ENCODE peak calls at places on chromosomes 4 and X, in six cellular contexts. U is A673, F is Caco-2, K is cardiac muscle cell, H is pancreas, O is AG09309. T is an unnamed sample.

GRCh38 chr4:101806914-101807313 is 16.4 kb downstream of the BANK1 start:
- DNase-seq in K (no peak), F (no peak), H (no peak), O (no peak), U (peak; percentile 22), T (no peak)

GRCh38 chr4:8589831-8590545 is 2.6 kb upstream of the CPZ start:
- DNase-seq in K (no peak), F (no peak), O (peak; percentile 63), H (no peak), U (no peak), T (no peak)

GRCh38 chrX:66684196-66684595 is 45.3 kb upstream of the EDA2R start:
- DNase-seq in U (no peak), O (no peak), K (no peak), F (no peak), H (no peak), T (no peak)

GRCh38 chr4:185931986-185932385 is 120.0 kb upstream of the SORBS2 start:
- DNase-seq in F (no peak), K (no peak), U (no peak), O (no peak), H (no peak), T (no peak)

GRCh38 chr4:147360301-147360700 is 120.6 kb upstream of the EDNRA start:
- DNase-seq in O (peak; percentile 61), H (no peak), K (no peak), F (no peak), U (peak; percentile 15), T (peak; percentile 87)

GRCh38 chr4:1516261-1516660 is 110.0 kb upstream of the NKX1-1 start:
- DNase-seq in F (no peak), K (no peak), U (no peak), H (no peak), O (no peak), T (no peak)

GRCh38 chrX:119273807-119274192 is 37.7 kb downstream of the PGRMC1 start:
- DNase-seq in O (no peak), H (no peak), F (no peak), K (no peak), U (no peak), T (no peak)

GRCh38 chrX:118702741-118703140 is 24.7 kb upstream of the IL13RA1 start:
- DNase-seq in O (no peak), K (no peak), F (no peak), H (no peak), U (no peak), T (no peak)

GRCh38 chrX:69093960-69094935 is 71.0 kb downstream of the PJA1 start:
- DNase-seq in K (peak; percentile 78), F (peak; percentile 56), H (peak; percentile 25), O (peak; percentile 14), U (peak; percentile 81), T (peak; percentile 43)

GRCh38 chr4:167956676-167957075 is 135.7 kb upstream of the ANXA10 start:
- DNase-seq in K (no peak), H (no peak), F (no peak), U (no peak), O (no peak), T (peak; percentile 28)

GRCh38 chrX:22202251-22202650 is 70.5 kb upstream of the CBLL2 start:
- DNase-seq in K (no peak), F (no peak), O (no peak), U (no peak), H (no peak), T (no peak)

GRCh38 chr4:169582706-169583105 is 29.7 kb downstream of the NEK1 start:
- DNase-seq in O (no peak), H (no peak), K (no peak), F (no peak), U (no peak), T (peak; percentile 48)

GRCh38 chr4:65381648-65382047 is 288.6 kb downstream of the EPHA5 start:
- DNase-seq in K (no peak), F (no peak), O (no peak), H (no peak), U (no peak), T (no peak)

GRCh38 chr4:152690706-152691651 is 11.2 kb upstream of the TMEM154 start:
- DNase-seq in O (no peak), K (no peak), F (no peak), U (no peak), H (no peak), T (no peak)

GRCh38 chr4:10458190-10458589 is 964 bp upstream of the ZNF518B start:
- DNase-seq in K (no peak), H (no peak), O (no peak), F (no peak), U (no peak), T (no peak)

GRCh38 chr4:186722856-186723206 is 825 bp downstream of the FAT1 start:
- DNase-seq in U (no peak), O (no peak), K (no peak), H (no peak), F (no peak), T (no peak)

GRCh38 chr4:20878806-20879205 is 178.5 kb downstream of the PACRGL start:
- DNase-seq in K (peak; percentile 1), U (peak; percentile 15), H (no peak), F (no peak), O (no peak), T (no peak)

GRCh38 chrX:55007633-55008032 is 7.5 kb downstream of the APEX2 start:
- DNase-seq in H (peak; percentile 26), U (no peak), K (no peak), F (peak; percentile 46), O (peak; percentile 3), T (peak; percentile 9)

GRCh38 chr4:38023347-38024202 is 63.4 kb downstream of the PTTG2 start:
- DNase-seq in F (no peak), K (no peak), O (no peak), H (no peak), U (no peak), T (no peak)

GRCh38 chrX:49197543-49198087 is 2.4 kb downstream of the SYP start:
- DNase-seq in F (no peak), K (no peak), U (no peak), H (no peak), O (no peak), T (no peak)

GRCh38 chrX:71550578-71550977 is 17.7 kb downstream of the OGT start:
- DNase-seq in O (no peak), U (no peak), H (no peak), F (no peak), K (no peak), T (no peak)

GRCh38 chr4:41146716-41147506 is 67.4 kb downstream of the APBB2 start:
- DNase-seq in F (no peak), O (no peak), K (no peak), H (no peak), U (no peak), T (no peak)

GRCh38 chr4:52100062-52100461 is 49.0 kb downstream of the SPATA18 start:
- DNase-seq in U (no peak), F (no peak), H (no peak), K (no peak), O (no peak), T (no peak)

GRCh38 chr4:89722517-89722916 is 114.4 kb downstream of the SNCA start:
- DNase-seq in U (no peak), H (no peak), K (no peak), F (no peak), O (no peak), T (no peak)

GRCh38 chr4:166981847-166982246 is 252.4 kb downstream of the SPOCK3 start:
- DNase-seq in K (no peak), H (no peak), O (no peak), F (no peak), U (no peak), T (no peak)

GRCh38 chrX:100680756-100681155 is 36.8 kb downstream of the SRPX2 start:
- DNase-seq in U (no peak), F (no peak), H (no peak), O (no peak), K (no peak), T (no peak)

GRCh38 chr4:25552580-25553271 is 102.9 kb upstream of the SLC34A2 start:
- DNase-seq in H (peak; percentile 75), U (no peak), O (no peak), K (no peak), F (no peak), T (no peak)

GRCh38 chr4:147760695-147761094 is 28.8 kb downstream of the ARHGAP10 start:
- DNase-seq in O (no peak), U (peak; percentile 43), H (no peak), K (no peak), F (no peak), T (no peak)

GRCh38 chr4:37648084-37648817 is 37.9 kb downstream of the RELL1 start:
- DNase-seq in H (peak; percentile 76), O (peak; percentile 72), U (no peak), K (no peak), F (peak; percentile 95), T (peak; percentile 91)

GRCh38 chr4:14871676-14872430 is 130.4 kb upstream of the CPEB2 start:
- DNase-seq in O (no peak), F (no peak), H (no peak), U (no peak), K (peak; percentile 59), T (no peak)

GRCh38 chrX:103919336-103919682 is 43.1 kb upstream of the TMSB15B start:
- DNase-seq in K (no peak), O (no peak), H (no peak), F (no peak), U (peak; percentile 35), T (peak; percentile 15)

GRCh38 chr4:92307156-92307555 is 3.4 kb downstream of the GRID2 start:
- DNase-seq in H (no peak), O (no peak), K (no peak), F (no peak), U (no peak), T (no peak)

GRCh38 chr4:79198886-79199591 is 126.8 kb downstream of the NAA11 start:
- DNase-seq in U (no peak), H (no peak), F (no peak), O (no peak), K (no peak), T (peak; percentile 2)

GRCh38 chr4:30828290-30828926 is 108.2 kb downstream of the PCDH7 start:
- DNase-seq in U (peak; percentile 19), O (peak; percentile 44), H (no peak), K (no peak), F (no peak), T (no peak)

GRCh38 chrX:5051831-5052491 is 1176.7 kb downstream of the NLGN4X start:
- DNase-seq in K (peak; percentile 78), U (peak; percentile 59), F (peak; percentile 58), O (no peak), H (peak; percentile 2), T (peak; percentile 65)
- H3K4me3 ChIP-seq in K (no peak overlapping the region), U (no peak overlapping the region), F (no peak overlapping the region), O (no peak overlapping the region), H (no peak overlapping the region), T (no peak overlapping the region)

GRCh38 chr4:138407329-138407728 is 165.2 kb upstream of the SLC7A11 start:
- DNase-seq in F (no peak), K (no peak), O (no peak), H (no peak), U (no peak), T (no peak)
- H3K4me3 ChIP-seq in F (no peak overlapping the region), K (no peak overlapping the region), O (no peak overlapping the region), H (no peak overlapping the region), U (no peak overlapping the region), T (no peak overlapping the region)

GRCh38 chr4:141637565-141637964 is 1.2 kb downstream of the IL15 start:
- DNase-seq in F (no peak), K (no peak), H (no peak), O (no peak), U (no peak), T (no peak)
- H3K4me3 ChIP-seq in F (no peak overlapping the region), K (no peak overlapping the region), H (peak overlapping the region; percentile 71), O (peak overlapping the region; percentile 99), U (peak overlapping the region; percentile 71), T (peak overlapping the region; percentile 70)

DNA sequence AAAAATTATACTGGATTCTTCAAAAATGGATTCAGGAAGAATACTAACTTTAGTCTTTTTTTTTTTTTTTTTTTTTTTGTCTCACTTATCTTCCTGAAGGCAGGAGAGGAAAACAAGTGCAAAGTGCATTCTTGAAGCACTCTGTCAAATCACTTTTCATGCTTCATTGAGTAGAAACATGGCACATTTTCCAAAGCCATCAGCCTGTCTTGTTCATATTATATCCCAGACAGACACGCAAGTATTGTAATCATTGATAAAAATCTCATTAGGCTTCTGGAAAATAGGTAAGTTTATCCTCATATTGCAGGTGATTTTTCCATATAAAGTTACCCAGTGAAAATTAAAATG is 1.3 kb downstream of the BBS12 start:
- DNase-seq in H (no peak), F (no peak), O (no peak), K (peak; percentile 13), U (no peak), T (no peak)
- H3K4me3 ChIP-seq in H (no peak overlapping the region), F (peak overlapping the region; percentile 54), O (no peak overlapping the region), K (peak overlapping the region; percentile 48), U (peak overlapping the region; percentile 68), T (peak overlapping the region; percentile 85)

T was measured in skeletal muscle cell.